ENCODE peak calls at places on chromosome 15, in eight cellular contexts. R is astrocyte, X is RWPE1, U is tibial artery, Y is fibroblast of pulmonary artery, I is BJ, G is fibroblast of lung, H is heart right ventricle. W is an unnamed sample.

GRCh38 chr15:89171136-89172072 is 50.0 kb downstream of the RLBP1 start:
- DNase-seq in R (peak), X (peak), U (no peak), Y (peak), I (no peak), G (peak), H (no peak), W (peak)

GRCh38 chr15:80151576-80151975 is 1.2 kb upstream of the FAH start:
- DNase-seq in R (no peak), X (no peak), U (no peak), Y (no peak), I (no peak), G (no peak), H (no peak), W (no peak)

GRCh38 chr15:52336530-52336929 is 40.9 kb upstream of the MYO5C start:
- DNase-seq in R (no peak), X (no peak), U (no peak), Y (no peak), I (no peak), G (no peak), H (no peak), W (no peak)

GRCh38 chr15:48355377-48355776 is 24.1 kb downstream of the DUT start:
- DNase-seq in R (peak), X (no peak), U (no peak), Y (peak), I (no peak), G (peak), H (no peak), W (no peak)

GRCh38 chr15:69666921-69667811 is 214.5 kb downstream of the RPLP1 start:
- DNase-seq in R (no peak), X (no peak), U (no peak), Y (no peak), I (no peak), G (no peak), H (peak), W (no peak)

GRCh38 chr15:93987068-93987467 is 244.3 kb upstream of the MCTP2 start:
- DNase-seq in R (no peak), X (no peak), U (no peak), Y (no peak), I (no peak), G (no peak), H (no peak), W (no peak)

GRCh38 chr15:92682772-92683510 is 27.4 kb upstream of the FAM174B start:
- DNase-seq in R (no peak), X (no peak), U (no peak), Y (peak), I (peak), G (peak), H (no peak), W (no peak)

GRCh38 chr15:94126999-94127398 is 104.4 kb upstream of the MCTP2 start:
- DNase-seq in R (no peak), X (no peak), U (no peak), Y (no peak), I (no peak), G (no peak), H (no peak), W (no peak)

GRCh38 chr15:91100561-91101355 is 701 bp downstream of the SV2B start:
- DNase-seq in R (no peak), X (no peak), U (no peak), Y (peak), I (no peak), G (peak), H (no peak), W (no peak)

GRCh38 chr15:80055933-80056332 is 3.5 kb upstream of the ZFAND6 start:
- DNase-seq in R (no peak), X (no peak), U (no peak), Y (no peak), I (no peak), G (no peak), H (no peak), W (no peak)

GRCh38 chr15:68782589-68783161 is 38.0 kb downstream of the ANP32A start:
- DNase-seq in R (no peak), X (no peak), U (no peak), Y (no peak), I (no peak), G (no peak), H (no peak), W (no peak)

GRCh38 chr15:64894395-64895056 is 17.2 kb upstream of the ANKDD1A start:
- DNase-seq in R (no peak), X (no peak), U (no peak), Y (no peak), I (no peak), G (no peak), H (peak), W (no peak)

GRCh38 chr15:63678383-63678782 is 81.2 kb downstream of the FBXL22 start:
- DNase-seq in R (no peak), X (no peak), U (no peak), Y (no peak), I (no peak), G (no peak), H (no peak), W (no peak)

GRCh38 chr15:83398591-83398990 is 48.5 kb upstream of the SH3GL3 start:
- DNase-seq in R (peak), X (peak), U (no peak), Y (peak), I (peak), G (peak), H (no peak), W (peak)

GRCh38 chr15:88804257-88804656 is 1.0 kb downstream of the ACAN start:
- DNase-seq in R (no peak), X (no peak), U (no peak), Y (no peak), I (no peak), G (no peak), H (no peak), W (no peak)

GRCh38 chr15:68612979-68613740 is 34.4 kb downstream of the CORO2B start:
- DNase-seq in R (no peak), X (peak), U (no peak), Y (no peak), I (no peak), G (no peak), H (no peak), W (peak)

GRCh38 chr15:84812842-84813241 is 4.3 kb upstream of the ALPK3 start:
- DNase-seq in R (no peak), X (no peak), U (no peak), Y (no peak), I (no peak), G (no peak), H (no peak), W (no peak)

GRCh38 chr15:69718916-69719315 is 266.3 kb downstream of the RPLP1 start:
- DNase-seq in R (no peak), X (no peak), U (peak), Y (no peak), I (no peak), G (no peak), H (no peak), W (peak)

GRCh38 chr15:39022532-39023305 is 458.1 kb upstream of the RASGRP1 start:
- DNase-seq in R (no peak), X (no peak), U (no peak), Y (no peak), I (no peak), G (no peak), H (no peak), W (no peak)

GRCh38 chr15:39706252-39706651 is 76.4 kb downstream of the FSIP1 start:
- DNase-seq in R (no peak), X (no peak), U (no peak), Y (no peak), I (no peak), G (no peak), H (no peak), W (no peak)

GRCh38 chr15:96344120-96344705 is 13.7 kb downstream of the NR2F2 start:
- DNase-seq in R (no peak), X (no peak), U (no peak), Y (peak), I (no peak), G (no peak), H (no peak), W (no peak)

GRCh38 chr15:96347181-96348111 is 16.9 kb downstream of the NR2F2 start:
- DNase-seq in R (no peak), X (no peak), U (peak), Y (peak), I (no peak), G (peak), H (peak), W (no peak)

GRCh38 chr15:96346409-96346808 is 15.9 kb downstream of the NR2F2 start:
- DNase-seq in R (no peak), X (no peak), U (no peak), Y (no peak), I (no peak), G (peak), H (no peak), W (no peak)

GRCh38 chr15:96344706-96345559 is 14.4 kb downstream of the NR2F2 start:
- DNase-seq in R (no peak), X (no peak), U (no peak), Y (peak), I (no peak), G (no peak), H (no peak), W (no peak)

GRCh38 chr15:96345560-96346389 is 15.3 kb downstream of the NR2F2 start:
- DNase-seq in R (no peak), X (peak), U (peak), Y (peak), I (no peak), G (peak), H (peak), W (peak)
- TF ChIP-seq CTCF in R (peak), X (peak), U (peak), Y (peak), I (peak), G (peak), H (peak), W (peak)

GRCh38 chr15:45137703-45138102 is 7.9 kb downstream of the DUOX1 start:
- DNase-seq in R (no peak), X (no peak), U (no peak), Y (no peak), I (no peak), G (no peak), H (no peak), W (no peak)

GRCh38 chr15:45134682-45135604 is 5.1 kb downstream of the DUOX1 start:
- DNase-seq in R (no peak), X (no peak), U (no peak), Y (no peak), I (no peak), G (no peak), H (peak), W (no peak)

GRCh38 chr15:45138814-45139765 is 9.3 kb downstream of the DUOX1 start:
- DNase-seq in R (no peak), X (no peak), U (no peak), Y (no peak), I (no peak), G (no peak), H (no peak), W (no peak)

GRCh38 chr15:45134046-45134445 is 4.3 kb downstream of the DUOX1 start:
- DNase-seq in R (no peak), X (no peak), U (no peak), Y (no peak), I (no peak), G (no peak), H (no peak), W (no peak)

DNA sequence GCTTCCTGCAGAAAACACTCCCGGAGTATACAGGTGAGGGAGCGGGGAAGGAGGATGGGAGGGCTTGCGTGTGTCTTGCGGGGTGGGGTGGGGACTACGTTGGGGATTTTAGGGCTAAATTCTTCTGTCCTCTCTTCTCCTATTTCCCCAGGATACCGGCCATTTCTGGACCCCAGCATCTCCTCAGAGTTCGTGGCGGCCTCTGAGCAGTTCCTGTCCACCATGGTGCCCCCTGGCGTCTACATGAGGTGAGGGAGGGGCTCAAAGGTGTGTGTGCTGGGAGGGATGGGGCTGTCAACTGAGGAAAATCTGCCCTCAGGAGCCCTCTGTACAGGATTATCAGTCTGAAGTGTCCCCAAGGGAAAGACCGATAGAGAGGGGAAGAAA is 6.6 kb downstream of the DUOX1 start:
- DNase-seq in R (no peak), X (no peak), U (no peak), Y (no peak), I (no peak), G (no peak), H (no peak), W (no peak)
- TF ChIP-seq CTCF in R (no peak), X (no peak), U (no peak), Y (peak), I (no peak), G (no peak), H (no peak), W (no peak)

GRCh38 chr15:28127036-28127435 is 27.9 kb upstream of the OCA2 start:
- DNase-seq in R (no peak), X (no peak), U (no peak), Y (no peak), I (no peak), G (no peak), H (no peak), W (no peak)

GRCh38 chr15:28128036-28128435 is 28.9 kb upstream of the OCA2 start:
- DNase-seq in R (no peak), X (no peak), U (peak), Y (no peak), I (no peak), G (no peak), H (peak), W (no peak)

GRCh38 chr15:28131400-28131799 is 32.3 kb upstream of the OCA2 start:
- DNase-seq in R (no peak), X (no peak), U (no peak), Y (no peak), I (no peak), G (no peak), H (no peak), W (no peak)

GRCh38 chr15:28130651-28131050 is 31.5 kb upstream of the OCA2 start:
- DNase-seq in R (no peak), X (no peak), U (no peak), Y (no peak), I (no peak), G (no peak), H (no peak), W (no peak)

GRCh38 chr15:28129261-28129848 is 30.2 kb upstream of the OCA2 start:
- DNase-seq in R (no peak), X (no peak), U (no peak), Y (no peak), I (no peak), G (no peak), H (no peak), W (no peak)
- TF ChIP-seq CTCF in R (no peak), X (no peak), U (no peak), Y (no peak), I (no peak), G (no peak), H (no peak), W (no peak)

GRCh38 chr15:98581715-98582114 is 66.6 kb upstream of the IGF1R start:
- DNase-seq in R (no peak), X (peak), U (no peak), Y (no peak), I (no peak), G (no peak), H (no peak), W (no peak)
- TF ChIP-seq CTCF in R (no peak), X (peak), U (no peak), Y (peak), I (peak), G (no peak), H (no peak), W (peak)

GRCh38 chr15:43492673-43493601 is at the start of gene TP53BP1:
- DNase-seq in R (peak), X (peak), U (peak), Y (peak), I (peak), G (peak), H (peak), W (peak)
- TF ChIP-seq CTCF in R (no peak), X (no peak), U (no peak), Y (no peak), I (no peak), G (no peak), H (no peak), W (no peak)

DNA sequence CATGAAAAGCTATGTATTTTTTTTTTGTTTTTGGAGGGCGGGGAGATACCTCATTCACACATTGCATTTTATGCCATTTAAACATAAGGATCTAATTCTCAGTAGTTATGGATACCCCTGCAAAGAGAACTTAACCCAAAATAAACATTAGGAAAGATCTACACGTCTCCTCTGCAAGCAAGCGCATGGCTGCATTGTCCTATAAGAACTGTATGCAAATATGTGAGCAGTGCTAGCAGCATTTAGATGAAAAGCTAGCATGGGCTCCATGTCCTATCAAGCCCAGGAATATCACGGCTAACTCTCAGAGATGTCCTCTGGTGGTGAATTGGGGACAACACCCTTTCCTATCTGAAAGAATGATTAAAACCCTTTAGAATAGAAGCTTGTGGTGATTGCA is 292.8 kb downstream of the MEX3B start:
- DNase-seq in R (no peak), X (no peak), U (no peak), Y (no peak), I (no peak), G (peak), H (no peak), W (no peak)
- TF ChIP-seq CTCF in R (no peak), X (no peak), U (no peak), Y (no peak), I (no peak), G (no peak), H (no peak), W (no peak)

DNA sequence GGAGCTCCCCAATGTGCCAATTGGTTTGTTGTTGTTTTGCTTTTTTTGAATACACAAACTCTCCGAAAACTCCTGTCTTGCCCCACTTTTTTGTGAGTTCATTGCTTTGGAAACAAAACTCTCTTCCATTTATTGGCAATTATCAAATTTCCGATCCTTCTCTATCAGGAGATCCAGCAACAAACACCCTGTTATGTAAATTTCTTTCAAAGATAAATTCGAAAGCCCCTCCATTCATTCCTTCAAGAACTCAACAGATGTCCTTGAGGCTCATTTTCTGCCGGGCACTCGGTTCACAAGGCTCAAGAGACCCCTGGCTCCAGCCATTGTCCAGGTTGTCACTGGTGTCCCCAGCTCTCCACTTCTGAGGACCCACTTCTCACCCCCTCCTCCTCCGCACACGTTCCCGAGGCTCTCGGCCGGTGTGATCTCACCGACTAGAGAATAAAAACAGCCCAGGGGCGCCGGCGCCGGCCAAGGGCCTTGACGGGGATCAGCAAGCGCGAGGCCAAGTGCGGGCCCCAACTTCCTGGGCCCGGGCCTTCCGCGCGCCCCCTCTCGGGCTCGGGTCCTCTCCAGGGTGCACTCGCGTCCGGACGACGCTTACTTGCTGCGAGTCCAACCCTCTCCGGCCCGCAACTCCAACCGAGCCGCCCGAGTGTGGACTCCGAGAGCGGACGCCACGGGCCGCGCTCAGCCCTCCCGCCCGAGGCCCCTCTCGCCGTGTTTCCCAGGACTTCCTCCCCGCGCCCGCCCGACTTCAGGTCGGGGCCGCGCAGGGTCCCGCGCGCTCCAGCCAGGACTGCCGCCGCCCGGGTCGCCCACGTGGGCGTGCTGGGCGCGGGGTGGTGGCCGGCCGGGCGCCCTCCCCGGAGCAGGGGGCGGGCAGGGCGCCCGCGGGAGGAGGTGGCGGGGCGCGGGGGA is 533 bp upstream of the SMAD3 start:
- DNase-seq in R (no peak), X (no peak), U (peak), Y (no peak), I (no peak), G (no peak), H (no peak), W (peak)
- TF ChIP-seq CTCF in R (no peak), X (no peak), U (no peak), Y (no peak), I (peak), G (no peak), H (no peak), W (no peak)

DNA sequence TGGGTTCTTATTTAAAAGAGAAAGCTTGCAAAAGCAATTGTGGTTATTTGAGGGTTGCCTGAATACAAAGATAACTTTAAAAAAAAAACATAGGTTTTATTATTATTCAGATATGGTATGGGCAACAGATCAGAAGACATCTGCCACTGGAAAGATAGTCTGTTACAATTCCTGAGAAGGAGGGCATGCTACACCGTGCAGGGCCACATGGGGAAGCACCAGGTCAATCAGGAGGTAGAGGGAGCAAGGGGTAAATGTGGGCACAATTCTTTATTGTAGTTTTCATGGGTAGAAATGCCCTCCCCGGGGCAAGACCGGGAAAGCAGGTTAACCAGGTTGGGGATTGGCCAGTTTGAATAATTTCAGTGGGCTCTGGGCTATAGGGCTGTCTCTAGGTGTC is 46.5 kb downstream of the BBS4 start:
- DNase-seq in R (no peak), X (no peak), U (no peak), Y (no peak), I (no peak), G (no peak), H (no peak), W (no peak)
- TF ChIP-seq CTCF in R (no peak), X (peak), U (no peak), Y (no peak), I (peak), G (no peak), H (no peak), W (no peak)

GRCh38 chr15:55758580-55758986 is 15.6 kb upstream of the PRTG start:
- DNase-seq in R (no peak), X (no peak), U (no peak), Y (no peak), I (no peak), G (no peak), H (no peak), W (no peak)
- TF ChIP-seq CTCF in R (no peak), X (no peak), U (no peak), Y (no peak), I (no peak), G (no peak), H (no peak), W (no peak)